ENCODE peak calls at places on chromosome 10, in nine cellular contexts. One of them, this sample, is unnamed.

GRCh38 chr10:10992072-10992471 is 25.6 kb upstream of the CELF2 start:
- DNase-seq in GM12878: no peak
- DNase-seq in vagina: no peak
- DNase-seq in transverse colon: no peak
- DNase-seq in K562: no peak
- DNase-seq in stomach: no peak
- DNase-seq in spleen: no peak
- DNase-seq in upper lobe of left lung: no peak
- DNase-seq in GM12891: no peak
- DNase-seq in this sample: no peak

GRCh38 chr10:33290286-33291052 is 44.0 kb downstream of the NRP1 start:
- DNase-seq in GM12878: no peak
- DNase-seq in vagina: no peak
- DNase-seq in transverse colon: no peak
- DNase-seq in K562: no peak
- DNase-seq in stomach: no peak
- DNase-seq in spleen: no peak
- DNase-seq in upper lobe of left lung: no peak
- DNase-seq in GM12891: no peak
- DNase-seq in this sample: no peak

GRCh38 chr10:11444531-11445228 is 166.8 kb downstream of the USP6NL start:
- DNase-seq in GM12878: no peak
- DNase-seq in vagina: peak; percentile 64
- DNase-seq in transverse colon: no peak
- DNase-seq in K562: no peak
- DNase-seq in stomach: no peak
- DNase-seq in spleen: no peak
- DNase-seq in upper lobe of left lung: peak; percentile 52
- DNase-seq in GM12891: no peak
- DNase-seq in this sample: no peak

GRCh38 chr10:81251457-81252115 is 623.4 kb upstream of the NRG3 start:
- DNase-seq in GM12878: no peak
- DNase-seq in vagina: no peak
- DNase-seq in transverse colon: no peak
- DNase-seq in K562: no peak
- DNase-seq in stomach: no peak
- DNase-seq in spleen: no peak
- DNase-seq in upper lobe of left lung: no peak
- DNase-seq in GM12891: no peak
- DNase-seq in this sample: no peak

GRCh38 chr10:75744242-75744641 is 312.8 kb downstream of the LRMDA start:
- DNase-seq in GM12878: no peak
- DNase-seq in vagina: no peak
- DNase-seq in transverse colon: no peak
- DNase-seq in K562: no peak
- DNase-seq in stomach: no peak
- DNase-seq in spleen: no peak
- DNase-seq in upper lobe of left lung: no peak
- DNase-seq in GM12891: no peak
- DNase-seq in this sample: no peak

GRCh38 chr10:6255548-6256061 is 52.9 kb downstream of the PFKFB3 start:
- DNase-seq in GM12878: no peak
- DNase-seq in vagina: no peak
- DNase-seq in transverse colon: peak; percentile 25
- DNase-seq in K562: no peak
- DNase-seq in stomach: peak; percentile 84
- DNase-seq in spleen: no peak
- DNase-seq in upper lobe of left lung: no peak
- DNase-seq in GM12891: no peak
- DNase-seq in this sample: peak; percentile 81

GRCh38 chr10:5544216-5544805 is 19.6 kb downstream of the CALML3 start:
- DNase-seq in GM12878: no peak
- DNase-seq in vagina: no peak
- DNase-seq in transverse colon: peak; percentile 6
- DNase-seq in K562: no peak
- DNase-seq in stomach: peak; percentile 25
- DNase-seq in spleen: no peak
- DNase-seq in upper lobe of left lung: no peak
- DNase-seq in GM12891: no peak
- DNase-seq in this sample: peak; percentile 59

GRCh38 chr10:121640276-121640675 is 42.0 kb upstream of the FGFR2 start:
- DNase-seq in GM12878: no peak
- DNase-seq in vagina: no peak
- DNase-seq in transverse colon: no peak
- DNase-seq in K562: no peak
- DNase-seq in stomach: no peak
- DNase-seq in spleen: no peak
- DNase-seq in upper lobe of left lung: no peak
- DNase-seq in GM12891: no peak
- DNase-seq in this sample: no peak

GRCh38 chr10:114356786-114357588 is 47.3 kb downstream of the AFAP1L2 start:
- DNase-seq in GM12878: no peak
- DNase-seq in vagina: no peak
- DNase-seq in transverse colon: no peak
- DNase-seq in K562: no peak
- DNase-seq in stomach: no peak
- DNase-seq in spleen: no peak
- DNase-seq in upper lobe of left lung: no peak
- DNase-seq in GM12891: no peak
- DNase-seq in this sample: no peak

DNA sequence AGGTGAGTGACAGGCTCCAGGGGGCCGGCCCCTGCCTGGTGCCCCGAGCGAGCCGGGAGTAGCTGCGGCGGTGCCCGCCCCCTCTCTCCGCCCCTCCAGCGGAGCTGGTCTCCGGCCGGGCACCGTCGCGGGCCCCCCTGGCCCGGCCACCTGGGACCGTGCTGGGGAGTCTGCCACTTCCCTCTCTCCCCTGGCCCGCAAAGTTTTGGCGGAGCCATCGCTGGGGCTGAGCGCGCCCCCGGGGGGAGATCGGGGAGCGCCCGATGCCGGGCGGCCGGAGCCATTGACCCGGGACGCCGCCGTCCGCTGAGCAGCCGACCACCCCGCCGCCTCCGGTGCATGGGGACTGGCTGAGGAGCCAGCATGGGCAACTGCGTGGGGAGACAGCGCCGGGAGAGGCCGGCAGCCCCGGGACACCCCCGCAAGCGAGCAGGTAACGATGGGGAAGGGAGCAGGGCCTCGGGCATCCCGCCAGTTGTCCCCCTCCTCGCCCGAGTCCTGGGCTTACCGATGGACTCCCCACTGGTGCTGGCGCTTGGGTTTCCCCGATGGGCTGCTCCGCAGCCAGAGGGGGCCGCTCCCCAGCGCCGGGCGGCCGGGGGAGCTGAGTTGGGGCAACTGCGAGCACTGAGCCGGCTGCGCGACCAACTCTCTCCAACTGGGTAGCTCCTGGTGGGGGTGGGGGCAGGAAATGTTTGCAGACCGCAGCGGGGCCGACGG is at the start of gene UBTD1:
- DNase-seq in GM12878: no peak
- DNase-seq in vagina: no peak
- DNase-seq in transverse colon: peak; percentile 43
- DNase-seq in K562: peak; percentile 26
- DNase-seq in stomach: peak; percentile 39
- DNase-seq in spleen: no peak
- DNase-seq in upper lobe of left lung: peak; percentile 90
- DNase-seq in GM12891: no peak
- DNase-seq in this sample: peak; percentile 31
- TF ChIP-seq POLR2A in GM12878: no peak
- TF ChIP-seq POLR2A in vagina: peak; percentile 74
- TF ChIP-seq POLR2A in transverse colon: no peak
- TF ChIP-seq POLR2A in K562: no peak
- TF ChIP-seq POLR2A in stomach: no peak
- TF ChIP-seq POLR2A in spleen: no peak
- TF ChIP-seq POLR2A in upper lobe of left lung: peak; percentile 64
- TF ChIP-seq POLR2A in GM12891: no peak
- TF ChIP-seq POLR2A in this sample: peak; percentile 81

DNA sequence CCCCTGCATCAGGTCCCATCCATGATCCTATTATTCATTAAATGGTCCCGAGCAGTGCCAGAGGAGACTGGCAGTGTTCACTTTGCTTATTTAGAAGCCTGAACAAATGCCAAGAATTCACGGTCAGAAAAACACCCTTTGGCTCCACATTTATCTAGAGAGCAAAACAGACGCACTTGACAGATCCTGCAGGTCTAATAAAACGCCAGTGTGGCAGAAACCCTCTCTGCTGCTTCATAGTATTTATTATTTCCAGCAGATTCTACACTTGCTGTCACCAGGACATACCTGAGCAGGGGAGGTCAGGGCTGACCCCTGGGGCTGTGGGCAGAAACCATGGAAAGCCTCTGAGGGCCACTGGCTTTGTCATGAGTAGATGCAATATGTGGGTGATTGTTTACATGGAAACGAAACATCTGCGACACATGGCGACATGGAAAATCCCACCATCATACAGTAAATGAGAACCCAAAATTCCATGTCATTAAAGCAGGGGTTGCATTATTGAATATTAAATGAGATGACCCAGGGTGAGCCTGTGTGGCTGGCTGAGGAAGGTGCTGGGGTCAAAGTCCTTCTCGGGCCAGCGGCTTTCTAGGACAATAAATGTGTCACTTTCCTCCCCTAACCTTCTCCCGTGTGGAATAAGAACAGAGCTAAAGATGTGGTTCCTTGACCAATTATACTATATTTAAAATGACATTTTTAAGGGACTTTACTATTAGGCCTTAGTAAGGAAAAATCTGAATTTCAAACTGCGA is 205.9 kb upstream of the SVIL start:
- DNase-seq in GM12878: no peak
- DNase-seq in vagina: no peak
- DNase-seq in transverse colon: no peak
- DNase-seq in K562: no peak
- DNase-seq in stomach: no peak
- DNase-seq in spleen: no peak
- DNase-seq in upper lobe of left lung: no peak
- DNase-seq in GM12891: no peak
- DNase-seq in this sample: peak; percentile 60
- TF ChIP-seq POLR2AphosphoS5 in GM12878: no peak
- TF ChIP-seq POLR2AphosphoS5 in vagina: no peak
- TF ChIP-seq POLR2AphosphoS5 in transverse colon: no peak
- TF ChIP-seq POLR2AphosphoS5 in K562: no peak
- TF ChIP-seq POLR2AphosphoS5 in stomach: no peak
- TF ChIP-seq POLR2AphosphoS5 in spleen: no peak
- TF ChIP-seq POLR2AphosphoS5 in upper lobe of left lung: no peak
- TF ChIP-seq POLR2AphosphoS5 in GM12891: no peak
- TF ChIP-seq POLR2AphosphoS5 in this sample: peak; percentile 11

GRCh38 chr10:71899665-71900412 is 48.8 kb upstream of the PSAP start:
- DNase-seq in GM12878: no peak
- DNase-seq in vagina: no peak
- DNase-seq in transverse colon: no peak
- DNase-seq in K562: no peak
- DNase-seq in stomach: no peak
- DNase-seq in spleen: no peak
- DNase-seq in upper lobe of left lung: no peak
- DNase-seq in GM12891: no peak
- DNase-seq in this sample: no peak
- TF ChIP-seq POLR2A in GM12878: no peak
- TF ChIP-seq POLR2A in vagina: no peak
- TF ChIP-seq POLR2A in transverse colon: no peak
- TF ChIP-seq POLR2A in K562: no peak
- TF ChIP-seq POLR2A in stomach: no peak
- TF ChIP-seq POLR2A in spleen: no peak
- TF ChIP-seq POLR2A in upper lobe of left lung: no peak
- TF ChIP-seq POLR2A in GM12891: no peak
- TF ChIP-seq POLR2A in this sample: no peak

GRCh38 chr10:34826221-34826620 is 11.1 kb upstream of the PARD3 start:
- DNase-seq in GM12878: no peak
- DNase-seq in vagina: no peak
- DNase-seq in transverse colon: no peak
- DNase-seq in K562: no peak
- DNase-seq in stomach: no peak
- DNase-seq in spleen: no peak
- DNase-seq in upper lobe of left lung: no peak
- DNase-seq in GM12891: no peak
- DNase-seq in this sample: no peak

GRCh38 chr10:34824870-34825269 is 9.8 kb upstream of the PARD3 start:
- DNase-seq in GM12878: no peak
- DNase-seq in vagina: no peak
- DNase-seq in transverse colon: no peak
- DNase-seq in K562: no peak
- DNase-seq in stomach: no peak
- DNase-seq in spleen: no peak
- DNase-seq in upper lobe of left lung: no peak
- DNase-seq in GM12891: no peak
- DNase-seq in this sample: no peak

GRCh38 chr10:34821587-34822585 is 6.8 kb upstream of the PARD3 start:
- DNase-seq in GM12878: no peak
- DNase-seq in vagina: no peak
- DNase-seq in transverse colon: no peak
- DNase-seq in K562: no peak
- DNase-seq in stomach: no peak
- DNase-seq in spleen: no peak
- DNase-seq in upper lobe of left lung: no peak
- DNase-seq in GM12891: no peak
- DNase-seq in this sample: no peak

GRCh38 chr10:34827087-34827766 is 12.1 kb upstream of the PARD3 start:
- DNase-seq in GM12878: no peak
- DNase-seq in vagina: no peak
- DNase-seq in transverse colon: no peak
- DNase-seq in K562: no peak
- DNase-seq in stomach: no peak
- DNase-seq in spleen: no peak
- DNase-seq in upper lobe of left lung: no peak
- DNase-seq in GM12891: no peak
- DNase-seq in this sample: no peak

DNA sequence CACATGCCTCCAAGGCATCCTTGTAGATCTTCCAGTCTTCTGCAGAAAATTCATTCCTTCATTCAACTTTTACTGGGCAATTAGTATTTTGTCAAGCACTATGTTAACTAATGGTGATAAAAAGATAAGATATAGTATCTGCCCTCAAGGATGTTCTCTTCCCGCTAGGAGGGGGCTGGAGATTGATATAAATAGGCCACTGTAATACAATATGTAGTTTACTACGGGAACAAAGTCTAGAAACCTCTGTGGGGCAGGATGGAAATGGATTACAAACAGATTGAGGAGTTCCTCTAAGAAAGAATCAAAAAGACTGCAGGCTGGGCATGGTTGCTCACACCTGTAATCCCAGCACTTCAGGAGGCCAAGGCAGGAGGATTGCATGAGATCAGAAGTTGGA is 10.3 kb upstream of the PARD3 start:
- DNase-seq in GM12878: no peak
- DNase-seq in vagina: no peak
- DNase-seq in transverse colon: no peak
- DNase-seq in K562: no peak
- DNase-seq in stomach: no peak
- DNase-seq in spleen: no peak
- DNase-seq in upper lobe of left lung: no peak
- DNase-seq in GM12891: no peak
- DNase-seq in this sample: no peak
- TF ChIP-seq POLR2AphosphoS5 in GM12878: no peak
- TF ChIP-seq POLR2AphosphoS5 in vagina: no peak
- TF ChIP-seq POLR2AphosphoS5 in transverse colon: no peak
- TF ChIP-seq POLR2AphosphoS5 in K562: no peak
- TF ChIP-seq POLR2AphosphoS5 in stomach: no peak
- TF ChIP-seq POLR2AphosphoS5 in spleen: no peak
- TF ChIP-seq POLR2AphosphoS5 in upper lobe of left lung: no peak
- TF ChIP-seq POLR2AphosphoS5 in GM12891: no peak
- TF ChIP-seq POLR2AphosphoS5 in this sample: no peak

This sample was measured in prostate gland.